ENCODE peak calls at places on chromosome 4, in four cellular contexts. R, G, E and W are unnamed samples.

GRCh38 chr4:103075894-103076776 is at the start of gene SLC9B2:
- DNase-seq in R (peak), G (peak), E (peak), W (peak)

GRCh38 chr4:17273047-17273446 is 238.8 kb downstream of the QDPR start:
- DNase-seq in R (no peak), G (no peak), E (no peak), W (no peak)

GRCh38 chr4:87807402-87807801 is 8.0 kb downstream of the IBSP start:
- DNase-seq in R (peak), G (no peak), E (no peak), W (no peak)

GRCh38 chr4:25441519-25442117 is 64.6 kb downstream of the ANAPC4 start:
- DNase-seq in G (peak), R (peak), E (peak), W (peak)

GRCh38 chr4:184028571-184028996 is 123.5 kb downstream of the STOX2 start:
- DNase-seq in E (no peak), G (peak), R (no peak), W (no peak)

GRCh38 chr4:54992266-54992665 is 133.1 kb downstream of the KDR start:
- DNase-seq in G (no peak), R (no peak), E (no peak), W (no peak)

GRCh38 chr4:113784497-113785254 is 23.1 kb upstream of the CAMK2D start:
- DNase-seq in E (no peak), G (no peak), R (peak), W (peak)

GRCh38 chr4:158315706-158316105 is 105.4 kb downstream of the TMEM144 start:
- DNase-seq in R (peak), E (no peak), G (no peak), W (peak)

GRCh38 chr4:6813725-6814124 is 31.2 kb downstream of the KIAA0232 start:
- DNase-seq in E (no peak), R (no peak), G (no peak), W (no peak)